ENCODE peak calls at places on chromosome 18, in four cellular contexts. One of them, this sample, is unnamed.

GRCh38 chr18:58915006-58915799 is 50.5 kb downstream of the ZNF532 start:
- DNase-seq in GM12892: no peak
- DNase-seq in hepatic stellate cell: no peak
- DNase-seq in stimulated activated CD4-positive, alpha-beta T cell treated with anti-CD3 and anti-CD28 coated beads, TNF-alpha, amount 100 ng/mL, for 48 hours: no peak
- DNase-seq in this sample: no peak

GRCh38 chr18:41899535-41899934 is 55.5 kb upstream of the PIK3C3 start:
- DNase-seq in stimulated activated CD4-positive, alpha-beta T cell treated with anti-CD3 and anti-CD28 coated beads, TNF-alpha, amount 100 ng/mL, for 48 hours: no peak
- DNase-seq in GM12892: no peak
- DNase-seq in hepatic stellate cell: no peak
- DNase-seq in this sample: no peak

GRCh38 chr18:36655074-36655473 is 173.7 kb downstream of the TPGS2 start:
- DNase-seq in hepatic stellate cell: no peak
- DNase-seq in GM12892: no peak
- DNase-seq in stimulated activated CD4-positive, alpha-beta T cell treated with anti-CD3 and anti-CD28 coated beads, TNF-alpha, amount 100 ng/mL, for 48 hours: no peak
- DNase-seq in this sample: no peak

GRCh38 chr18:48642503-48642902 is 103.7 kb downstream of the CTIF start:
- DNase-seq in GM12892: no peak
- DNase-seq in stimulated activated CD4-positive, alpha-beta T cell treated with anti-CD3 and anti-CD28 coated beads, TNF-alpha, amount 100 ng/mL, for 48 hours: no peak
- DNase-seq in hepatic stellate cell: no peak
- DNase-seq in this sample: no peak

GRCh38 chr18:80106482-80107051 is 2.5 kb upstream of the ADNP2 start:
- DNase-seq in GM12892: no peak
- DNase-seq in stimulated activated CD4-positive, alpha-beta T cell treated with anti-CD3 and anti-CD28 coated beads, TNF-alpha, amount 100 ng/mL, for 48 hours: no peak
- DNase-seq in hepatic stellate cell: no peak
- DNase-seq in this sample: no peak

GRCh38 chr18:54004828-54005227 is 219.6 kb downstream of the MBD2 start:
- DNase-seq in GM12892: no peak
- DNase-seq in hepatic stellate cell: no peak
- DNase-seq in stimulated activated CD4-positive, alpha-beta T cell treated with anti-CD3 and anti-CD28 coated beads, TNF-alpha, amount 100 ng/mL, for 48 hours: no peak
- DNase-seq in this sample: no peak

GRCh38 chr18:14930576-14930975 is 182.6 kb downstream of the ANKRD30B start:
- DNase-seq in GM12892: no peak
- DNase-seq in stimulated activated CD4-positive, alpha-beta T cell treated with anti-CD3 and anti-CD28 coated beads, TNF-alpha, amount 100 ng/mL, for 48 hours: no peak
- DNase-seq in hepatic stellate cell: no peak
- DNase-seq in this sample: no peak

GRCh38 chr18:48728204-48728833 is 189.5 kb downstream of the CTIF start:
- DNase-seq in GM12892: no peak
- DNase-seq in hepatic stellate cell: peak; percentile 91
- DNase-seq in stimulated activated CD4-positive, alpha-beta T cell treated with anti-CD3 and anti-CD28 coated beads, TNF-alpha, amount 100 ng/mL, for 48 hours: no peak
- DNase-seq in this sample: no peak

GRCh38 chr18:41461058-41461560 is 493.9 kb upstream of the PIK3C3 start:
- DNase-seq in GM12892: no peak
- DNase-seq in stimulated activated CD4-positive, alpha-beta T cell treated with anti-CD3 and anti-CD28 coated beads, TNF-alpha, amount 100 ng/mL, for 48 hours: no peak
- DNase-seq in hepatic stellate cell: no peak
- DNase-seq in this sample: no peak

GRCh38 chr18:2805970-2806943 is 40.5 kb upstream of the EMILIN2 start:
- DNase-seq in GM12892: no peak
- DNase-seq in stimulated activated CD4-positive, alpha-beta T cell treated with anti-CD3 and anti-CD28 coated beads, TNF-alpha, amount 100 ng/mL, for 48 hours: no peak
- DNase-seq in hepatic stellate cell: peak; percentile 35
- DNase-seq in this sample: no peak

GRCh38 chr18:22550366-22550765 is 132.7 kb upstream of the CTAGE1 start:
- DNase-seq in GM12892: no peak
- DNase-seq in stimulated activated CD4-positive, alpha-beta T cell treated with anti-CD3 and anti-CD28 coated beads, TNF-alpha, amount 100 ng/mL, for 48 hours: no peak
- DNase-seq in hepatic stellate cell: no peak
- DNase-seq in this sample: no peak

GRCh38 chr18:63590368-63590767 is 3.2 kb downstream of the SERPINB13 start:
- DNase-seq in stimulated activated CD4-positive, alpha-beta T cell treated with anti-CD3 and anti-CD28 coated beads, TNF-alpha, amount 100 ng/mL, for 48 hours: no peak
- DNase-seq in hepatic stellate cell: no peak
- DNase-seq in GM12892: no peak
- DNase-seq in this sample: no peak

GRCh38 chr18:56086176-56086575 is 498.2 kb upstream of the TCF4 start:
- DNase-seq in hepatic stellate cell: no peak
- DNase-seq in stimulated activated CD4-positive, alpha-beta T cell treated with anti-CD3 and anti-CD28 coated beads, TNF-alpha, amount 100 ng/mL, for 48 hours: no peak
- DNase-seq in GM12892: no peak
- DNase-seq in this sample: no peak

GRCh38 chr18:36095936-36096519 is 28.7 kb upstream of the RPRD1A start:
- DNase-seq in GM12892: no peak
- DNase-seq in stimulated activated CD4-positive, alpha-beta T cell treated with anti-CD3 and anti-CD28 coated beads, TNF-alpha, amount 100 ng/mL, for 48 hours: no peak
- DNase-seq in hepatic stellate cell: peak; percentile 43
- DNase-seq in this sample: no peak

GRCh38 chr18:31825772-31826171 is 65.1 kb upstream of the SLC25A52 start:
- DNase-seq in GM12892: no peak
- DNase-seq in hepatic stellate cell: no peak
- DNase-seq in stimulated activated CD4-positive, alpha-beta T cell treated with anti-CD3 and anti-CD28 coated beads, TNF-alpha, amount 100 ng/mL, for 48 hours: no peak
- DNase-seq in this sample: no peak